ENCODE peak calls at places on chromosome 10, in four cellular contexts. One of them, this sample, is unnamed.

GRCh38 chr10:90847436-90847835 is 10.4 kb downstream of the HTR7 start:
- DNase-seq in HCT116: peak
- DNase-seq in transverse colon: no peak
- DNase-seq in A549: no peak
- DNase-seq in this sample: no peak

GRCh38 chr10:117892681-117893220 is 154.0 kb downstream of the RAB11FIP2 start:
- DNase-seq in HCT116: no peak
- DNase-seq in transverse colon: no peak
- DNase-seq in A549: no peak
- DNase-seq in this sample: no peak

GRCh38 chr10:14556285-14556956 is 218.3 kb downstream of the FAM107B start:
- DNase-seq in HCT116: no peak
- DNase-seq in transverse colon: peak
- DNase-seq in A549: peak
- DNase-seq in this sample: peak

GRCh38 chr10:969473-970150 is 18.6 kb upstream of the GTPBP4 start:
- DNase-seq in HCT116: no peak
- DNase-seq in transverse colon: no peak
- DNase-seq in A549: no peak
- DNase-seq in this sample: peak

GRCh38 chr10:121709674-121710073 is 111.4 kb upstream of the FGFR2 start:
- DNase-seq in HCT116: no peak
- DNase-seq in transverse colon: no peak
- DNase-seq in A549: no peak
- DNase-seq in this sample: no peak

GRCh38 chr10:113993489-113993932 is 50.2 kb upstream of the ADRB1 start:
- DNase-seq in HCT116: no peak
- DNase-seq in transverse colon: no peak
- DNase-seq in A549: no peak
- DNase-seq in this sample: no peak

GRCh38 chr10:52368725-52369124 is 54.6 kb downstream of the DKK1 start:
- DNase-seq in HCT116: no peak
- DNase-seq in transverse colon: no peak
- DNase-seq in A549: no peak
- DNase-seq in this sample: no peak

GRCh38 chr10:98307916-98308315 is 39.9 kb upstream of the LOXL4 start:
- DNase-seq in HCT116: no peak
- DNase-seq in transverse colon: no peak
- DNase-seq in A549: no peak
- DNase-seq in this sample: no peak

GRCh38 chr10:104642311-104643022 is 1.4 kb downstream of the SORCS3 start:
- DNase-seq in HCT116: no peak
- DNase-seq in transverse colon: no peak
- DNase-seq in A549: peak
- DNase-seq in this sample: no peak

GRCh38 chr10:3668276-3668960 is 116.6 kb downstream of the KLF6 start:
- DNase-seq in HCT116: no peak
- DNase-seq in transverse colon: peak
- DNase-seq in A549: no peak
- DNase-seq in this sample: peak

GRCh38 chr10:124253006-124253405 is 159.6 kb upstream of the CHST15 start:
- DNase-seq in HCT116: no peak
- DNase-seq in transverse colon: no peak
- DNase-seq in A549: no peak
- DNase-seq in this sample: no peak

DNA sequence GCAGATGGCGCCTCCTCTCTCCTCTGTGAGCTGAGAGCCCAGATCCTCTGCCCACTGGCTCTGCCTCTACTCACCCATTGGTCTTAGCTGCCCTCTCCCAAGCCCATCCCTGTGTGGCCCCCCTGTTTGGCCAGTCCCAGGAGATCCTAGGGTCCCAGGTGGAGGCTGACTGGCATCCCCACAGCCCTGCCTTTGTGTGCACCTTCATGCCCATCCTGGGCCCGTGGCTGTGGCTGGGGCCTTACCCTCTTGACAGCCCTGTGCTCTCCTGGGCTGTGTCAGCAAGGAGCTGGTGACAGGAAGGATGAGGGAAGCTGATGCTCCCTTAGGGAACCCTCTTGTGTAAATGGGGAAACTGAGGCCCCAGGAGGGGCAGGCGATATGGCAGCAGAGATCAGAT is 116.3 kb upstream of the PCBD1 start:
- DNase-seq in HCT116: no peak
- DNase-seq in transverse colon: no peak
- DNase-seq in A549: no peak
- DNase-seq in this sample: no peak
- TF ChIP-seq POLR2A in HCT116: no peak
- TF ChIP-seq POLR2A in transverse colon: no peak
- TF ChIP-seq POLR2A in A549: no peak
- TF ChIP-seq POLR2A in this sample: no peak

GRCh38 chr10:119658274-119658673 is 7.1 kb downstream of the BAG3 start:
- DNase-seq in HCT116: peak
- DNase-seq in transverse colon: peak
- DNase-seq in A549: peak
- DNase-seq in this sample: peak
- TF ChIP-seq POLR2A in HCT116: no peak
- TF ChIP-seq POLR2A in transverse colon: no peak
- TF ChIP-seq POLR2A in A549: no peak
- TF ChIP-seq POLR2A in this sample: no peak

DNA sequence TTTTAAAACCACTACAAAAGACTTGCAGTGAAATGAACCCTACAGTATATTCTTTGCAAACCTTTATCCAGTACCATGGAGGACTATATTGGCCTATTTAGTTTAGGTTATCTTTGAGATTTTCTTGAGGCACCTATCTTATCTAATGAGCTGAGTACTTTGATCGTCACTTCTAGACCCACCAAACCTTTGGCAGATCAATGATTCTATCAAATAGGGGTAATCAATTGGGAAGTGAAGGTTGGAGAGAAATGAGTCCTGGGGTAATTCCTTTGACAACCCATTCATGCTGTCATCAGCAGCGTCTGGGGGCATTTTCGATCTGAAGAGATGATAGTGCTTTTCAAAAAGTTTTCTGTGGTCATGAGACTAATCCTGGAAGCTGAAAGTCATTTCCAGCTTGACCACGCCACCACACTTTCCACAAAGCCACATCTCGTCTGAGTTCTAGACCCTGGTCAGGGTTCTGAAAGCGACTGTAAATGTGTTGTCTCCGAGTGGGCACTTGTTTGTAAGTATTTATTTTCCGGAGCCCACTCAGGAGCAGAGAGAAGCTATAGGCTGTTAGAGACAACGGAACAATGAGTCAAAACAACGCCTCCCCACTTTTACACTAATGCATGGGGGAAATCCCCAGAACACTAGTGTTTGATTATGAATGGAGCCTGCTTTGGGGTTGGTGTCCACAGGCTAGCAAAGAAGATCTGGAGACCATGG is 4.8 kb downstream of the EGR2 start:
- DNase-seq in HCT116: no peak
- DNase-seq in transverse colon: no peak
- DNase-seq in A549: no peak
- DNase-seq in this sample: no peak
- TF ChIP-seq POLR2A in HCT116: no peak
- TF ChIP-seq POLR2A in transverse colon: no peak
- TF ChIP-seq POLR2A in A549: no peak
- TF ChIP-seq POLR2A in this sample: no peak

DNA sequence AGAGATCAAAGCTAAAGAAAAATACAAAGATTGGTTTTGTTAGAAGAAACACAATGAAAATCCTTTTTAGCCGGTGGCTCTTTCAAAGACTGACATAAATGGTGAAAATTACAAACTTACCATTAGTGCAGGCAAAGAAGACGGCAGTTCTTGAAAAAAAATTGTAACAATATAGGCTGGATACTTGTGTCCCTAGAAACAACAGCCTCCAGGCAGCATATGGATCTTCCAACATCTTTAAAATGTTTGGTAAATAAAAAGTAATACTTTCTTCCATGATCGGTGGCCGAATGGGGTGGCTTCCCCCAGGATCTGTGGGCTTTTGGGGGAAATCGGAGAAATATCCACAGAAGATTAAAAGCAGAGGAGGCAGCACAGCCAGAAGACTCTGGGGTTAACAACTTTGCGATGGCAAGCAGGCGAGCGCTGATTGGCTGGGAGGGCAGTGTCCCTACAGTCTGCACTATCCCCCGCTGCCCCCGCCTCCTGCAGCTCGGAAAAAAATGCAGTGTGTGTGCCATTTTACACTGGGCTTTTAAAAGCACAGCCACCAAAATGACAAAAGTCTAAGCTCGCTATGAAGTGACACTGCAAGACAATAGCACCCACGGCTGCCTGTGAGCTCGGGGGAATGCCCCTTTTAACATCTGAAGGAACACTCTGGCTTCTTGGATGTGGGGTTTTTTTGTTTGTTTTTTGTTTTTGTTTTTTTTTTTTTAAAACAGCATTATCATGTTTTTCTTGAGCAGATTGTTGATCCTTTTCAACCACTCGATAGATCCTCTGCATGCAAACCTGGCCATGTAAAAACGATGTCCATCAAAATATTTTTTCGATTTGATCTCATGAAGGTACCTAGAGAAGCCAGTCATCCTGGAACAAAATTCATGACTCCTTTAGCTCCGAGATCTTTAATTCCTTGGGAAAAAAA is 31.7 kb upstream of the EPC1 start:
- DNase-seq in HCT116: peak
- DNase-seq in transverse colon: peak
- DNase-seq in A549: peak
- DNase-seq in this sample: peak
- TF ChIP-seq POLR2A in HCT116: peak
- TF ChIP-seq POLR2A in transverse colon: peak
- TF ChIP-seq POLR2A in A549: no peak
- TF ChIP-seq POLR2A in this sample: peak

GRCh38 chr10:92290837-92291609 is at the start of the genes CPEB3 and MARCHF5:
- DNase-seq in HCT116: peak
- DNase-seq in transverse colon: peak
- DNase-seq in A549: peak
- DNase-seq in this sample: peak
- TF ChIP-seq POLR2A in HCT116: no peak
- TF ChIP-seq POLR2A in transverse colon: peak
- TF ChIP-seq POLR2A in A549: peak
- TF ChIP-seq POLR2A in this sample: peak

DNA sequence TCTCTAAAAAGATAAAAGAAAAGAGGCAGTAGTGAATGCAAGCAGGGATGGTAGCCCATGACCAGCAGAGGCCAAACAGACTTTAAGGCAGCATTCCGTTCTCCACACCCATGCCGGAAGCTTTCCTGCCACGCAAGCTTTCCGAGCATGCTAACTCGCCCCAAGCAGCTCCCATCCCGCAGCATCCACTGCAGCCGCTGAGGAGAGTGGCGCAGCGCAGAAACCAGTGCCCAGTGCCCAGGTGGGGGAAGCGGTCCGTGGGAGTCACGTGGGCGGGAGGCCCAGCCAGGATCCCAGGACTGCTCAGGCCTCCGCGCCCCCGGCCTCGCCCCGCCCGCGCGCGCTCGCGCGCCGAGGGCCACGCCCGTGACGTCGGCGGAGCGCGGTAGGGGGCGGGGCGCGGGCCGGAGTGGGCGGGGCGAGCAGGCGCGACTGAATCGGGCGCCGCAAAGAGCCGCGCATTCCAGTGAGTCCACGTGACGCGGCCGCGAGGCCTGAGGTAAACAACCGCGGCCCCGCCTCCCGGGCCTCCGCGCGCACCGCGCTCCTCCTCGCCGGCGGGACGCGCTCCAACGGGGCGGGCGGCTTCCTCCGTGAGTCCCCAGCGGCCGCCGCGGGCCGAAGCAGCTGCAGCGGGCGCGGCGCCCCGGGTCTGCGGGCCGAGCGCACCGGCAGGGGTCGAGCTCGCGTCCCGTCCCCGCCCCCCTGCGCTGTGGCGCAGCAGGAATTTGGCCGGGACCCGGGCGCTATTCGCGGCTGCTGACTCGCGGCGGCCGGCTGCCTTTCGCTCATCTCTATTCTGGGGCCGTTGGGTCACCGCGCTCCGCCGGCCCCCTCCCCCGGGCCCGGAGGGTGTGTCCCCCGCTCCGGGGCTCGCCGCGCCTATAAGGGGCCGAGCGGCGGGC is at the start of gene OTUD1:
- DNase-seq in HCT116: peak
- DNase-seq in transverse colon: peak
- DNase-seq in A549: peak
- DNase-seq in this sample: peak
- TF ChIP-seq POLR2A in HCT116: no peak
- TF ChIP-seq POLR2A in transverse colon: peak
- TF ChIP-seq POLR2A in A549: peak
- TF ChIP-seq POLR2A in this sample: peak

GRCh38 chr10:7488418-7488829 is 77.6 kb upstream of the SFMBT2 start:
- DNase-seq in HCT116: no peak
- DNase-seq in transverse colon: peak
- DNase-seq in A549: no peak
- DNase-seq in this sample: no peak
- TF ChIP-seq POLR2A in HCT116: no peak
- TF ChIP-seq POLR2A in transverse colon: no peak
- TF ChIP-seq POLR2A in A549: no peak
- TF ChIP-seq POLR2A in this sample: no peak

GRCh38 chr10:71963756-71964668 is at the start of gene CHST3:
- DNase-seq in HCT116: no peak
- DNase-seq in transverse colon: peak
- DNase-seq in A549: no peak
- DNase-seq in this sample: no peak

GRCh38 chr10:71964669-71965515 is 697 bp downstream of the CHST3 start:
- DNase-seq in HCT116: no peak
- DNase-seq in transverse colon: peak
- DNase-seq in A549: peak
- DNase-seq in this sample: peak

GRCh38 chr10:71963351-71963755 is 842 bp upstream of the CHST3 start:
- DNase-seq in HCT116: no peak
- DNase-seq in transverse colon: no peak
- DNase-seq in A549: no peak
- DNase-seq in this sample: no peak

GRCh38 chr10:71966046-71967004 is 2.1 kb downstream of the CHST3 start:
- DNase-seq in HCT116: no peak
- DNase-seq in transverse colon: no peak
- DNase-seq in A549: no peak
- DNase-seq in this sample: no peak

GRCh38 chr10:71965623-71966022 is 1.4 kb downstream of the CHST3 start:
- DNase-seq in HCT116: no peak
- DNase-seq in transverse colon: no peak
- DNase-seq in A549: no peak
- DNase-seq in this sample: no peak
- TF ChIP-seq POLR2A in HCT116: no peak
- TF ChIP-seq POLR2A in transverse colon: no peak
- TF ChIP-seq POLR2A in A549: no peak
- TF ChIP-seq POLR2A in this sample: no peak